ENCODE peak calls at places on chromosomes 1 and 21, in six cellular contexts. X is suprapubic skin, I is GM23338, M is heart left ventricle, F is aorta, B is fibroblast of lung. A is an unnamed sample.
A peak's percentile ranks its signal among the peaks of the same experiment; 100 is the strongest.

GRCh38 chr1:203480525-203481084 is 5.0 kb downstream of the PRELP start:
- DNase-seq in X (no peak), I (peak; percentile 36), M (peak; percentile 82), F (peak; percentile 90), B (peak; percentile 90), A (peak; percentile 84)

GRCh38 chr1:197178998-197179397 is 32.5 kb upstream of the ASPM start:
- DNase-seq in X (no peak), I (no peak), M (no peak), F (no peak), B (peak; percentile 68), A (no peak)

GRCh38 chr1:162840256-162840839 is 20.6 kb downstream of the CCDC190 start:
- DNase-seq in X (no peak), I (peak; percentile 46), M (no peak), F (no peak), B (no peak), A (no peak)

GRCh38 chr21:44866780-44867179 is 6.7 kb downstream of the PTTG1IP start:
- DNase-seq in X (no peak), I (no peak), M (peak; percentile 20), F (peak; percentile 37), B (peak; percentile 40), A (no peak)

GRCh38 chr1:99675292-99675691 is 29.4 kb downstream of the PALMD start:
- DNase-seq in X (no peak), I (no peak), M (no peak), F (no peak), B (no peak), A (no peak)

GRCh38 chr1:2126331-2127180 is 68.0 kb downstream of the FAAP20 start:
- DNase-seq in X (no peak), I (no peak), M (peak; percentile 44), F (peak; percentile 46), B (no peak), A (peak; percentile 40)

GRCh38 chr1:93328809-93329477 is 16.8 kb upstream of the DR1 start:
- DNase-seq in X (no peak), I (no peak), M (no peak), F (no peak), B (peak; percentile 72), A (no peak)

GRCh38 chr1:204286841-204287387 is 72.8 kb downstream of the PLEKHA6 start:
- DNase-seq in X (no peak), I (no peak), M (peak; percentile 72), F (peak; percentile 79), B (no peak), A (peak; percentile 64)

GRCh38 chr1:54170961-54171460 is 18.2 kb upstream of the CDCP2 start:
- DNase-seq in X (no peak), I (no peak), M (no peak), F (no peak), B (no peak), A (no peak)

DNA sequence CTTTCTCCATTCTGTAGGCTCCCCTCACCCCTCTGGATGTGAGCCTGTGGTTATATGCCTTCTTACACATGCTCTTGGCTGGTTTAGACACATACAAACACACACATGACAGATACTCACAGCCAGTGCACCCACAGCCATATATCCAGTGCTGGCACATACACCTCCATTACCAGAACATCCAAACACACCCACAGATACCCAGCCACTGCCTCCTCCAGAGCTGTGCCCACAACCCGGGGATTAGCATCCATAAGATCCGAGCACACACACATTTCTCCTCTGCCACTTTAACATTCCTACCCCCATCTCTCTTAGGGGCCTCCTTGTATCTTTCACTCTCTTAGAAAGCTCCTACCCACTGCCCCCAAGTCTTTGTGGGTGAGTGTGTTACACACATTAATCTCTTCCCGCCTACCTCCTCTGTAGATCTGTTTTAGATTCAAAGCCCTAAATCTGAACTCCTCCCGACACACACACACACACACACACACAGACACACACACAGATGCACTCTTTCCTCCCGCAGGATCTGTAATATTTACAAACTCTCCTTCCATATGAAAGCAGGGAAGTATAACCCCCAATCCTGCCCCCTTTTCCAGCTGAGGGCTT is 4.0 kb downstream of the PEA15 start:
- DNase-seq in X (no peak), I (no peak), M (no peak), F (no peak), B (peak; percentile 34), A (no peak)
- H3K4me3 ChIP-seq in X (no peak overlapping the region), I (no peak overlapping the region), M (no peak overlapping the region), F (no peak overlapping the region), B (peak overlapping the region; percentile 0), A (no peak overlapping the region)

DNA sequence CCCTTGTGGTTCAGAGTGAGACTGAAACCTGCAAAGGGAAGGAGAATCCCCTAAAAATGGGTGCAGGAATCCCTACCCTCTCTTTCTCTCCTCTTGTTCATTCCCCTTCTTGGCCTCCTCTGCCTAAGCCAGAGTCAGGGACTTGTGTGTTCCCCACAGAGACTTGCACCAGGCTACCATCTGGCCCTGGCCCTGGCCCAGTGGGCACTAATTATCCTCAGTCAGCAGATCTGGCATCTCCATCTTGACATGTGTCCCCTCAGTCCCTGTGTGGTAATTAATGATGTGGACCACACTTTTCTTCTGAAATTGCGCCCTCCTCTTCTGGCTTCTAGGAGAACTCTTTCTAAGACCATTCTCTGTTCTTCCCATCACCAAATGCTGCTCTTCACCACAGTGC is 354.4 kb downstream of the SETD4 start:
- DNase-seq in X (no peak), I (no peak), M (no peak), F (no peak), B (no peak), A (no peak)
- H3K4me1 ChIP-seq in X (no peaks in the 10 kb centered on the region), I (no peaks in the 10 kb centered on the region), M (no peaks in the 10 kb centered on the region), F (no peaks in the 10 kb centered on the region), B (no peaks in the 10 kb centered on the region), A (no peaks in the 10 kb centered on the region)

GRCh38 chr1:50852889-50853288 is 107.2 kb downstream of the FAF1 start:
- DNase-seq in X (no peak), I (no peak), M (no peak), F (no peak), B (no peak), A (no peak)
- H3K4me3 ChIP-seq in X (no peak overlapping the region), I (no peak overlapping the region), M (no peak overlapping the region), F (no peak overlapping the region), B (no peak overlapping the region), A (no peak overlapping the region)

DNA sequence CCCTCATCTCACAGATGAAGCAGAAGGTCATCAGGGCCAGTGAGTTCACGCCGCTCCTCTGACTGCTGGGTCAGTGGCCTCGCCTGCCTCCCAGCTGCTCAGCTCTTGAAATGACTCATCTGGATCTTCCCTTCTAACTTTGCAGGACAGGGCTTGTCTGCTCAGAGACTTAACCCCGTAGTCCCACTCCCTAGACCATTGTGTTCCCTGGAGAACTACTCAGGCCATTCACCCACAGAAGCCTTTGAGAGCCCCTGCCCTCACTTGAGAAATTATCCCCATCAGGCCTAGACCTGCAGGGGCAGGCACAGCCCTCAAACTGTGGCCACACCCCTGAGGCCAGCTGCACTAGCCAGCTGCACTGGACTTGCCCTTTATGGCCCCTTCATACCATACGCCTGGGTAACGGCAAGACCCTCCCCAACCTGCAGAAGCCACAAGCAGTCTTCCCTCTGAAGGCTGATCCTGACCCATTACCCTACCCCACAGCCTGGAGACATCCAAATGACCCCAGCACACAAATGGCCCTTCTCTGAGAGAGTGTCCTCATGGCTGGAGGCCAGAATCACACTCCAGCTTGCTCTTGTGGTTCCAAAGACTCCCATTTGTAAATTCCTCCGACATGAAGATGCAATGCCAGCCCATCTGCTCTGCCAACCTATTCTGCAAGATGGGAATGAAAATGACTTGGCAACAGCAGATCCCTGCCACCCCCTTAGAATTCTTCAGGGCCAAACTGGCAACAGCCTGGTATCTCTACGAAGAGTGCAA is 33.2 kb downstream of the RCSD1 start:
- DNase-seq in X (no peak), I (no peak), M (no peak), F (no peak), B (peak; percentile 62), A (peak; percentile 51)
- H3K4me1 ChIP-seq in X (peaks cover 43% of the 10 kb centered on the region), I (no peaks in the 10 kb centered on the region), M (peaks cover 96% of the 10 kb centered on the region), F (no peaks in the 10 kb centered on the region), B (peaks cover 22% of the 10 kb centered on the region), A (peaks cover 34% of the 10 kb centered on the region)

DNA sequence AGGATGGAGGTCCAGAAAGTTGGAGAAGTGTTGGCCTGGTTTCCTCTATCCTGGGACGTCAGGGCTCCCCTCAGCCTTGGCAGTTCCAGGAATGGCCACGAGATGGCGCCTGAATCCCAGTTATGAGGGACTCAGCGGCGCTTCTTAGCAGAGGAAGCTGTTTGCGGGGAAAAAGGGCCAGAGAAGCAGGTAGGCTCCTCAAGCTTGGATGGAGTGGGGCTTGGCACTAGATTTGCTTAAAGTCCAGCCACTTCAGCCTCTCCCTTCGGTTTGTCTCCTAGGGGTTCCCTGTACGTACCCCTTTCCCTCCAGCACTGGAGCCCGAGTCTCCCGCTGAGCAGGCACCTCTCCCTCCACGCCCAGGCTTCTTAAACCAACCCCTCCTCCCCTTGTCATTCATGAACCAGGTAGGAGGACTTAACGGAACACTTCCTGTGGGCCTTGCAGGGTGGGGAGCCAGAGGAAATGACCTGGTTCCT is 32.0 kb upstream of the TENT5B start:
- DNase-seq in X (peak; percentile 92), I (peak; percentile 98), M (peak; percentile 93), F (peak; percentile 88), B (peak; percentile 77), A (peak; percentile 86)
- H3K4me3 ChIP-seq in X (peak overlapping the region; percentile 20), I (peak overlapping the region; percentile 43), M (peak overlapping the region; percentile 39), F (no peak overlapping the region), B (no peak overlapping the region), A (no peak overlapping the region)